ENCODE peak calls at places on chromosome 6, in six cellular contexts. M is breast epithelium, B is aorta, L is pancreas, N is AG09309, X is IMR-90. U is an unnamed sample.

GRCh38 chr6:27591660-27592059 is 118.8 kb upstream of the ZNF184 start:
- DNase-seq in M (no peak), B (no peak), L (no peak), N (no peak), X (peak; percentile 52), U (no peak)

GRCh38 chr6:101226677-101227135 is 166.8 kb upstream of the GRIK2 start:
- DNase-seq in M (no peak), B (no peak), L (no peak), N (no peak), X (peak; percentile 3), U (peak; percentile 45)

GRCh38 chr6:130697661-130698535 is 129.3 kb upstream of the SMLR1 start:
- DNase-seq in M (no peak), B (no peak), L (no peak), N (no peak), X (peak; percentile 66), U (no peak)

GRCh38 chr6:110394409-110394808 is 21.0 kb downstream of the DDO start:
- DNase-seq in M (no peak), B (no peak), L (no peak), N (no peak), X (no peak), U (no peak)

GRCh38 chr6:150267686-150268561 is 100.9 kb upstream of the IYD start:
- DNase-seq in M (peak; percentile 60), B (no peak), L (no peak), N (peak; percentile 52), X (peak; percentile 88), U (no peak)

GRCh38 chr6:44542401-44543116 is 155.1 kb downstream of the CDC5L start:
- DNase-seq in M (peak; percentile 7), B (peak; percentile 70), L (no peak), N (no peak), X (no peak), U (no peak)

GRCh38 chr6:82408952-82409421 is 45.4 kb downstream of the TPBG start:
- DNase-seq in M (no peak), B (no peak), L (no peak), N (peak; percentile 53), X (peak; percentile 88), U (no peak)

GRCh38 chr6:141077355-141078333 is 1055.1 kb upstream of the GJE1 start:
- DNase-seq in M (no peak), B (no peak), L (peak; percentile 9), N (no peak), X (no peak), U (no peak)

GRCh38 chr6:47034421-47034820 is 7.7 kb downstream of the ADGRF1 start:
- DNase-seq in M (no peak), B (no peak), L (no peak), N (no peak), X (no peak), U (no peak)

GRCh38 chr6:119965900-119966299 is 616.3 kb upstream of the MAN1A1 start:
- DNase-seq in M (no peak), B (no peak), L (no peak), N (no peak), X (no peak), U (no peak)

GRCh38 chr6:170522565-170523183 is 30.4 kb downstream of the PSMB1 start:
- DNase-seq in M (no peak), B (no peak), L (no peak), N (no peak), X (peak; percentile 24), U (no peak)

GRCh38 chr6:39313526-39314272 is 520 bp downstream of the KCNK17 start:
- DNase-seq in M (no peak), B (no peak), L (peak; percentile 80), N (no peak), X (no peak), U (no peak)

GRCh38 chr6:53956068-53956711 is 155.1 kb upstream of the MLIP start:
- DNase-seq in M (peak; percentile 29), B (peak; percentile 88), L (no peak), N (peak; percentile 21), X (peak; percentile 70), U (peak; percentile 78)

GRCh38 chr6:162705736-162706135 is 21.8 kb downstream of the PRKN start:
- DNase-seq in M (no peak), B (no peak), L (no peak), N (no peak), X (no peak), U (no peak)

GRCh38 chr6:123879749-123880148 is 76.1 kb downstream of the NKAIN2 start:
- DNase-seq in M (no peak), B (no peak), L (no peak), N (no peak), X (no peak), U (no peak)

GRCh38 chr6:165573671-165574070 is 89.4 kb downstream of the PDE10A start:
- DNase-seq in M (peak; percentile 20), B (peak; percentile 58), L (peak; percentile 55), N (no peak), X (peak; percentile 92), U (peak; percentile 74)

GRCh38 chr6:97113170-97113569 is 169.8 kb downstream of the MMS22L start:
- DNase-seq in M (no peak), B (no peak), L (no peak), N (no peak), X (no peak), U (no peak)

GRCh38 chr6:92132446-92132845 is 1286.9 kb downstream of the EPHA7 start:
- DNase-seq in M (no peak), B (no peak), L (no peak), N (no peak), X (no peak), U (no peak)

GRCh38 chr6:139135578-139136545 is 982 bp downstream of the HECA start:
- DNase-seq in M (no peak), B (peak; percentile 92), L (peak; percentile 84), N (no peak), X (peak; percentile 11), U (peak; percentile 90)

GRCh38 chr6:37061157-37061804 is 55.8 kb downstream of the FGD2 start:
- DNase-seq in M (no peak), B (no peak), L (no peak), N (no peak), X (no peak), U (no peak)

GRCh38 chr6:75419980-75420379 is 73.6 kb downstream of the FILIP1 start:
- DNase-seq in M (no peak), B (no peak), L (no peak), N (no peak), X (no peak), U (no peak)

GRCh38 chr6:75421316-75422023 is 72.1 kb downstream of the FILIP1 start:
- DNase-seq in M (no peak), B (no peak), L (no peak), N (no peak), X (peak; percentile 28), U (no peak)

GRCh38 chr6:75424610-75425548 is 68.7 kb downstream of the FILIP1 start:
- DNase-seq in M (no peak), B (no peak), L (no peak), N (no peak), X (peak; percentile 43), U (no peak)

GRCh38 chr6:75419408-75419807 is 74.2 kb downstream of the FILIP1 start:
- DNase-seq in M (no peak), B (no peak), L (no peak), N (no peak), X (no peak), U (no peak)

DNA sequence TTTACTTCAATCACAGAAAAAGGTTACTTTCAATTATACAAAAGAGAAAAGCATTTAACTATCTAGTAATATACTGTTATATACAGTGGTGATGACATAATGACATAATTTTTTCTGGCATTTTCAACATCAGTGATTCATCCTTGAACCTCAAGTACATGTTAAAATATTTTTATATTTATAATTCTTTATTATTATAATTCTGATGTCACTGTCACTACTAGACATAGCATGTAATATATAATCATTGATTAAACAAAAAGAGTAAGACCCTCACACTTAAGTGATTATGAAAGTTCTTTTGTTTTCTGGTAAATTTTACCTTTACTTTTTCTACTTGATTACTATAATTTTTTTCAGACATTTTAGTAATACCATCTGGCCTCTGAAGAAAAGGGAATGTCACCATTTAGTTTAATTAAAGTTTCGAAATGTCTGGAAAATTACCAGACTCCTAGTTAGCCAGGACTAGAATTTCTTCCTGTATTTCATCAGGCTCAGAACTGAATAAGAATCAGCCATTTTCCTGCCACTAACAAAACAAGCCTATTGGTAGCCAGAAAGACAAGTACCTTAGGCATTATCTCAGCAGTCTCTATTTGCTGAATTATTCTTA is 71.5 kb downstream of the FILIP1 start:
- DNase-seq in M (no peak), B (no peak), L (no peak), N (no peak), X (peak; percentile 65), U (no peak)
- H3K4me3 ChIP-seq in M (no peak overlapping the region), B (no peak overlapping the region), L (no peak overlapping the region), N (no peak overlapping the region), X (no peak overlapping the region), U (no peak overlapping the region)

GRCh38 chr6:28720357-28721231 is 194.9 kb downstream of the GPX5 start:
- DNase-seq in M (no peak), B (no peak), L (no peak), N (no peak), X (no peak), U (no peak)
- H3K4me3 ChIP-seq in M (no peak overlapping the region), B (no peak overlapping the region), L (no peak overlapping the region), N (no peak overlapping the region), X (no peak overlapping the region), U (no peak overlapping the region)

GRCh38 chr6:154466971-154467679 is 43.4 kb downstream of the CNKSR3 start:
- DNase-seq in M (no peak), B (no peak), L (no peak), N (no peak), X (no peak), U (no peak)
- H3K4me3 ChIP-seq in M (no peak overlapping the region), B (no peak overlapping the region), L (no peak overlapping the region), N (no peak overlapping the region), X (no peak overlapping the region), U (no peak overlapping the region)

DNA sequence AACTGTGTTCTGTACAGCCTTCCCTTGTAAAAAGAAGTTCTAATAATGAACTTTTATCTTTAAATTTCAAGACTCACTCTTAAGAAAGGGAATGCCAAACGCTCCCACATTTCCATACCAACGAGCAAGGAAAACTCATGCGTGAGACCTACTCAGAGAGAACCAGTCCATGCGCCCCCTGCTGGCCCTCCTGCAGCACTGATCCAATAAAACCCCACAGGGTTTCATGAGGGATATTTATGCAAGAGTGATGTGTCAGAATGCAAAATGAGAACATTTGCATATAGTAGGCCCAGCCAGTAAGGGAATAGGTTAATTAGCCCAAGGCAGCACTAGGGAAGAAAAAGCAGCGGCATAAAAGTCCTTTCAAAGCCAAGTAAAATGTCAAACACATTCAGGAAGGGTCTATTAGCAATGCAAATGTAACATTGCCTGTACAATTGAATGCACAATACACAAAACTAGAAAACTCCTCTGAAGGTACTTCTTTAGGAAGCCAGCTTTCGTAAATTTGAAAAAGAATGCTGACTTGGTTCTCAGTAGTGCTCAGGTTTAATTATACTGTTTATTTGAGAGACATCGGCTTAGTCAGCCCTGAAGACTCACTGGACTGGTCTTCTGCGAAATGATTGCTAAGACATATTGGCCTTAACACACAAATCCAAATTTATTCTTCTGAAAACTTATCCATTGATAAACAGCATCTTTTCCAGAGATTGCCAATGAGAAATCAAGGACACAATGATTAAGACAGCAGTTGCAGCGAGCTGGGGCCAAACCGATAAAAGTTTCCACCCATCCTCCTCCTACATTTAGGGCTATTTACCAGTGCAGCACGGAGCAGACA is 93.2 kb downstream of the GMPR start:
- DNase-seq in M (no peak), B (peak; percentile 93), L (no peak), N (no peak), X (peak; percentile 77), U (peak; percentile 81)
- H3K4me3 ChIP-seq in M (no peak overlapping the region), B (no peak overlapping the region), L (no peak overlapping the region), N (no peak overlapping the region), X (no peak overlapping the region), U (peak overlapping the region; percentile 2)

DNA sequence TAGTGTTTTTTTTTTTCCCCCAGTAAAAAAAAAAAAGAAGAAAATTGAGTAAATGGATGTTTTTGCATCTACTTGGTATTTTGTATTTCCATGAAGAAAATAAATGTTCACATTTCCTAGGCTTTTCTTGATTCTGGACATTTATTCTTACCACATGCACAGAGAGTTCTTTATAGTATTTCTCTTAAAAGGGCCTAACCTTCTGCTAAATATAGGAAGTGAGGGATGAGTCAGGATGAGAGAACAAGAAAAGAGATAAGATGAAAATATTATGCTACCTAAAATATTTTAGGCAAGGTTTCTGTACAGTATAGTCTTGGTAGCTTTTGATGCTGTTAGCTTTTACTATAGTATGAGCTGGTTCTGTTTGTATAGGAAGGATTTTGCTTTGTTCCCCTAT is 100.8 kb upstream of the HDGFL1 start:
- DNase-seq in M (no peak), B (no peak), L (no peak), N (no peak), X (peak; percentile 58), U (no peak)
- H3K4me3 ChIP-seq in M (no peak overlapping the region), B (no peak overlapping the region), L (no peak overlapping the region), N (no peak overlapping the region), X (no peak overlapping the region), U (no peak overlapping the region)

U was measured in kidney.